ENCODE peak calls at places on chromosomes 5 and 9, in five cellular contexts. One of them, this sample, is unnamed.

GRCh38 chr9:942805-943580 is 33.5 kb upstream of the DMRT3 start:
- DNase-seq in cardiac fibroblast: no peak
- DNase-seq in fibroblast of the aortic adventitia: no peak
- DNase-seq in tibial artery: no peak
- DNase-seq in hepatocyte: no peak
- DNase-seq in this sample: peak

GRCh38 chr9:656918-657583 is 184.4 kb upstream of the DMRT1 start:
- DNase-seq in tibial artery: no peak
- DNase-seq in fibroblast of the aortic adventitia: no peak
- DNase-seq in hepatocyte: no peak
- DNase-seq in cardiac fibroblast: no peak
- DNase-seq in this sample: peak

GRCh38 chr5:77011498-77011897 is 18.7 kb upstream of the AGGF1 start:
- DNase-seq in cardiac fibroblast: no peak
- DNase-seq in hepatocyte: no peak
- DNase-seq in fibroblast of the aortic adventitia: no peak
- DNase-seq in tibial artery: no peak
- DNase-seq in this sample: no peak

GRCh38 chr5:57858905-57859304 is 376.3 kb upstream of the ACTBL2 start:
- DNase-seq in tibial artery: no peak
- DNase-seq in cardiac fibroblast: no peak
- DNase-seq in hepatocyte: no peak
- DNase-seq in fibroblast of the aortic adventitia: no peak
- DNase-seq in this sample: no peak

GRCh38 chr5:178627259-178627598 is 379 bp upstream of the CLK4 start:
- DNase-seq in hepatocyte: no peak
- DNase-seq in cardiac fibroblast: no peak
- DNase-seq in fibroblast of the aortic adventitia: no peak
- DNase-seq in tibial artery: no peak
- DNase-seq in this sample: no peak

GRCh38 chr5:137164536-137164935 is 334.6 kb downstream of the SPOCK1 start:
- DNase-seq in fibroblast of the aortic adventitia: no peak
- DNase-seq in hepatocyte: no peak
- DNase-seq in tibial artery: no peak
- DNase-seq in cardiac fibroblast: no peak
- DNase-seq in this sample: no peak

GRCh38 chr9:92706218-92706940 is 36.4 kb upstream of the IPPK start:
- DNase-seq in hepatocyte: no peak
- DNase-seq in tibial artery: peak
- DNase-seq in fibroblast of the aortic adventitia: no peak
- DNase-seq in cardiac fibroblast: peak
- DNase-seq in this sample: peak

GRCh38 chr5:16522096-16522495 is 56.5 kb upstream of the ZNF622 start:
- DNase-seq in fibroblast of the aortic adventitia: no peak
- DNase-seq in tibial artery: no peak
- DNase-seq in cardiac fibroblast: no peak
- DNase-seq in hepatocyte: peak
- DNase-seq in this sample: no peak

GRCh38 chr5:74241751-74242140 is 398.8 kb downstream of the ENC1 start:
- DNase-seq in hepatocyte: peak
- DNase-seq in fibroblast of the aortic adventitia: peak
- DNase-seq in cardiac fibroblast: peak
- DNase-seq in tibial artery: no peak
- DNase-seq in this sample: peak

GRCh38 chr5:71782771-71783770 is 64.0 kb downstream of the CARTPT start:
- DNase-seq in cardiac fibroblast: peak
- DNase-seq in hepatocyte: peak
- DNase-seq in fibroblast of the aortic adventitia: peak
- DNase-seq in tibial artery: peak
- DNase-seq in this sample: peak

GRCh38 chr5:91293131-91293530 is 90.0 kb downstream of the ARRDC3 start:
- DNase-seq in tibial artery: no peak
- DNase-seq in cardiac fibroblast: no peak
- DNase-seq in fibroblast of the aortic adventitia: peak
- DNase-seq in hepatocyte: no peak
- DNase-seq in this sample: no peak

GRCh38 chr9:2043243-2043642 is 28.1 kb downstream of the SMARCA2 start:
- DNase-seq in hepatocyte: no peak
- DNase-seq in tibial artery: no peak
- DNase-seq in cardiac fibroblast: no peak
- DNase-seq in fibroblast of the aortic adventitia: no peak
- DNase-seq in this sample: no peak

GRCh38 chr5:176538505-176538806 is 1.3 kb upstream of the RNF44 start:
- DNase-seq in fibroblast of the aortic adventitia: no peak
- DNase-seq in hepatocyte: peak
- DNase-seq in cardiac fibroblast: no peak
- DNase-seq in tibial artery: no peak
- DNase-seq in this sample: no peak
- H3K4me3 ChIP-seq in fibroblast of the aortic adventitia: no peak
- H3K4me3 ChIP-seq in hepatocyte: no peak
- H3K4me3 ChIP-seq in cardiac fibroblast: no peak
- H3K4me3 ChIP-seq in tibial artery: peak
- H3K4me3 ChIP-seq in this sample: no peak

DNA sequence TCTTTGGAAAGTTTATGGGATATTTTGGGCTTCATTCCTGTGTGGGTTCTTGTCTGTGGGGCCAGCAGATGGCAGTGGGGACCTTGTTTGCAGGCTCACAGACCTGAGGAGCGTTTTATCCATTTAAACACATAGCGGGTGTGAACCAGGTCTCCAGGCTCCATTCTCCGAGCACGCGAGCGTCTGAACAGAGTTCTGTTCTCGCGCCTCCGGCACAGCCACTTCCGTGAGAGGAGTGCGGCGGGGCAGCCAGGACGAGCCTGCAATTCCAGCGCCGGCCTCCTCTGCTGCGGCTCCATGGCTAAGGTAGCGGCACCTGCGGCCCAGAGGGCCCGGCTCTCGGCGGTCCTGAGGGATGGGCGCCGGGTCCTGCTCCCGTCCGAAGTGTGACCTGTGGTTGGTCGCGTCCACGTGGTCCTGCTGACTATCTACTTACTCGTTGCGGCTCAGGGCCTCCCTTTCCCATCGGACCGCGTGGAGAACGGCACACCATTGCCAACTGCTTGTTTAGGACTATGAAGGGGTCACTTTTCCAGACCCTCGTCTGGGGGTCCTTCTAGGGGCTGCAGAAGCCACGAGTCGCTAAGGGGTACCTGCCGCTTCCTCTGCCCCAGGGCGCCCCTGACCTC is 7.3 kb downstream of the NRARP start:
- DNase-seq in cardiac fibroblast: peak
- DNase-seq in fibroblast of the aortic adventitia: peak
- DNase-seq in tibial artery: no peak
- DNase-seq in hepatocyte: peak
- DNase-seq in this sample: no peak
- TF ChIP-seq CTCF in cardiac fibroblast: no peak
- TF ChIP-seq CTCF in fibroblast of the aortic adventitia: peak
- TF ChIP-seq CTCF in tibial artery: no peak
- TF ChIP-seq CTCF in hepatocyte: peak
- TF ChIP-seq CTCF in this sample: peak

DNA sequence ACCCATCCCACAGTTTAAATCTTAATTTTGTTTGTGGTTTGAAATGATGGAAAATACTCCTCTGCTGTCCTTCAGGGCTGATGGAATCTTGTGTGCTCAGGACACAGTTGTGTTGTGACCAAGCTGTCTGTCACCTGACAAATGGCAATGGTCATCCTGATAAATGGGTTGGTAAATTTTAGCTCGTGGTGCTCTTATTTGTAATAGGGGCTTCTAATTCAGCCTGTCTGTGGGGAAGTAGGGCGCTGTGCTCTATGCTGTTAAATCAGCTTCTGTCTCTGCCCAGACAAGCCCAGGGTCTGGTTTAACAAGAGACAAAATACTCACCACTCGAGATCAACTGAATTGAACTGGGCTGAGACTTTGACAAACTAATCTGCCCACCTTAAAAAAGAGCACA is 4.5 kb downstream of the LRRTM2 start:
- DNase-seq in hepatocyte: no peak
- DNase-seq in tibial artery: no peak
- DNase-seq in cardiac fibroblast: no peak
- DNase-seq in fibroblast of the aortic adventitia: no peak
- DNase-seq in this sample: peak
- H3K4me3 ChIP-seq in hepatocyte: no peak
- H3K4me3 ChIP-seq in tibial artery: no peak
- H3K4me3 ChIP-seq in cardiac fibroblast: no peak
- H3K4me3 ChIP-seq in fibroblast of the aortic adventitia: peak
- H3K4me3 ChIP-seq in this sample: no peak

GRCh38 chr9:123107639-123108285 is 74.3 kb downstream of the GPR21 start:
- DNase-seq in tibial artery: no peak
- DNase-seq in cardiac fibroblast: no peak
- DNase-seq in hepatocyte: no peak
- DNase-seq in fibroblast of the aortic adventitia: no peak
- DNase-seq in this sample: no peak
- TF ChIP-seq CTCF in tibial artery: no peak
- TF ChIP-seq CTCF in cardiac fibroblast: no peak
- TF ChIP-seq CTCF in hepatocyte: no peak
- TF ChIP-seq CTCF in fibroblast of the aortic adventitia: no peak
- TF ChIP-seq CTCF in this sample: no peak

DNA sequence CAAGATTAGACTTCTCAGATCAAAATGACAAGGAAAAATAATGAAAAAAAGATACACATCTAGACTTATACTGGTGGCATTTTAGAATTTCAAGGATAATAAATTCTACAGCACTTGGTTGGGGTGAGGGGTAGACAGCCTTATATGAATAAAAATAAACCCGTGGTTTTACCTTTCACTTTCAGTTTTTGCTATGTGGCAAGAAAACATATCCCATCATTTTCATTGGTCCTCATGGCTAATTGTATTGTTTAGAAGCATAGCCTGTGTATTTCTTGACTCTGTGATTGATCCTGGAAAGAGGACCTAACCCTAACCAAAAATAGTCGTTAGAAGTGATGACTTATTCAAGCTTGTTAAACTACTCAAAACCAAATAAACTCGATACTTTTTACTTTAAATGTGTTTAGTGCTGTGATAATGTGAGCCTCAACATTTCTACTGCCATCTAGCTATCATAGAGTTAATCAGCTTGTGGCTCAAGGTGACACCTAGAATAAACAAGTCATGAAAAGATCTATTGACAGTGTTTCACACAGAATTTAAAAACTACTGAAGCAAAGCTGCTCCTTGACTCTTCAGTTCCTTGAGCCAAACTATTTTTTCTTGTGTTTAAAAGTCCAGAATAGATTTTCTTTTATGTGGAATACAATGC is 153.3 kb upstream of the IZUMO3 start:
- DNase-seq in tibial artery: no peak
- DNase-seq in fibroblast of the aortic adventitia: no peak
- DNase-seq in cardiac fibroblast: no peak
- DNase-seq in hepatocyte: no peak
- DNase-seq in this sample: no peak
- H3K4me3 ChIP-seq in tibial artery: peak
- H3K4me3 ChIP-seq in fibroblast of the aortic adventitia: no peak
- H3K4me3 ChIP-seq in cardiac fibroblast: no peak
- H3K4me3 ChIP-seq in hepatocyte: no peak
- H3K4me3 ChIP-seq in this sample: no peak

GRCh38 chr5:142170254-142170953 is 61.8 kb downstream of the NDFIP1 start:
- DNase-seq in tibial artery: no peak
- DNase-seq in fibroblast of the aortic adventitia: no peak
- DNase-seq in hepatocyte: no peak
- DNase-seq in cardiac fibroblast: no peak
- DNase-seq in this sample: peak

GRCh38 chr5:142168365-142168764 is 59.8 kb downstream of the NDFIP1 start:
- DNase-seq in tibial artery: no peak
- DNase-seq in fibroblast of the aortic adventitia: no peak
- DNase-seq in hepatocyte: no peak
- DNase-seq in cardiac fibroblast: no peak
- DNase-seq in this sample: no peak

GRCh38 chr5:142166754-142167153 is 58.2 kb downstream of the NDFIP1 start:
- DNase-seq in fibroblast of the aortic adventitia: no peak
- DNase-seq in cardiac fibroblast: no peak
- DNase-seq in hepatocyte: no peak
- DNase-seq in tibial artery: no peak
- DNase-seq in this sample: no peak

GRCh38 chr5:142164315-142164714 is 55.7 kb downstream of the NDFIP1 start:
- DNase-seq in tibial artery: no peak
- DNase-seq in cardiac fibroblast: no peak
- DNase-seq in fibroblast of the aortic adventitia: no peak
- DNase-seq in hepatocyte: no peak
- DNase-seq in this sample: no peak

GRCh38 chr5:142167458-142167857 is 58.9 kb downstream of the NDFIP1 start:
- DNase-seq in fibroblast of the aortic adventitia: no peak
- DNase-seq in hepatocyte: no peak
- DNase-seq in tibial artery: no peak
- DNase-seq in cardiac fibroblast: no peak
- DNase-seq in this sample: no peak
- TF ChIP-seq CTCF in fibroblast of the aortic adventitia: no peak
- TF ChIP-seq CTCF in hepatocyte: no peak
- TF ChIP-seq CTCF in tibial artery: no peak
- TF ChIP-seq CTCF in cardiac fibroblast: peak
- TF ChIP-seq CTCF in this sample: peak

GRCh38 chr9:134882204-134882785 is 1.7 kb downstream of the FCN2 start:
- DNase-seq in hepatocyte: no peak
- DNase-seq in cardiac fibroblast: no peak
- DNase-seq in fibroblast of the aortic adventitia: no peak
- DNase-seq in tibial artery: no peak
- DNase-seq in this sample: no peak
- H3K4me3 ChIP-seq in hepatocyte: no peak
- H3K4me3 ChIP-seq in cardiac fibroblast: no peak
- H3K4me3 ChIP-seq in fibroblast of the aortic adventitia: no peak
- H3K4me3 ChIP-seq in tibial artery: no peak
- H3K4me3 ChIP-seq in this sample: no peak

GRCh38 chr9:129875181-129875611 is 39.9 kb downstream of the USP20 start:
- DNase-seq in tibial artery: no peak
- DNase-seq in fibroblast of the aortic adventitia: no peak
- DNase-seq in hepatocyte: no peak
- DNase-seq in cardiac fibroblast: no peak
- DNase-seq in this sample: no peak
- TF ChIP-seq CTCF in tibial artery: no peak
- TF ChIP-seq CTCF in fibroblast of the aortic adventitia: no peak
- TF ChIP-seq CTCF in hepatocyte: no peak
- TF ChIP-seq CTCF in cardiac fibroblast: peak
- TF ChIP-seq CTCF in this sample: peak

DNA sequence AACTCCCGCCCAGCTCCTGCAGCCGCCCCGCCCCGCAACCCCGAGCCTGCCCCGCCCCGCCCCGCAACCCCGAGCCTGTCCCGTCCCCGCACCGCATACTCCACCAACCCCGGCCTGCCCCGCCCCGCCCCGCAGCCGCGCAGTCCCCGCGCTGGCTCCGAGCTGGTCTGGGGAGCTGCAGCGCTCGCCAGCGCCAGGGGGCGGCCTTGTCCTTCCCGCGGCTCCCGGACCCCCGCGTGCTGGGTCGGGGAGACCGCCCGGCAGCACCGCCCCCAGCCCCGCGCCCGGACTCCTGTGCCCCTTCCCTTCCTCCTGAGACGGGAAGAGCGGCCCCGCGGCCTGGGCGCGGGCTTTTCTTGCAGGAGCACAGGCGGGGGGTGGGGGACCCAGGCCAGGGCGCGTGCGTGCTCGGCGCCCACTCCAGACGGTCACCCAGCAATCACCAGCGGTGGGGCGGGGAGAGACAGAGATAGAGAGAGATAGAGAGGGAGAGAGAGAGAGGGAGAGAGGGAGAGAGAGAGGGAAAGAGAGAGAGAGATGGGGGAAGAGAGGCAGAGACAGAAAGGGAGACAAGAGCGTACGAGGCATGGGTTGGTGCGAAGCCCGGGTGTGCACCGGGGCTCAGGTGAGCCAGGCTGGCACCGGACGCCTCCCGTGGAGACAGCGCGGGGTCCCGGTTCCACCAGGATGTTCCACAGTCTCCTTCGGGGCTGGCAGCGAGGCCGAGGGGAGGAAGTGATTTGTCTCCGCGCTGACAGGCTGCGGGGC is 14.7 kb upstream of the TMEM250 start:
- DNase-seq in hepatocyte: peak
- DNase-seq in fibroblast of the aortic adventitia: no peak
- DNase-seq in tibial artery: no peak
- DNase-seq in cardiac fibroblast: no peak
- DNase-seq in this sample: no peak
- H3K4me3 ChIP-seq in hepatocyte: peak
- H3K4me3 ChIP-seq in fibroblast of the aortic adventitia: peak
- H3K4me3 ChIP-seq in tibial artery: peak
- H3K4me3 ChIP-seq in cardiac fibroblast: peak
- H3K4me3 ChIP-seq in this sample: no peak

GRCh38 chr5:176700239-176700847 is 53.1 kb downstream of the TSPAN17 start:
- DNase-seq in cardiac fibroblast: peak
- DNase-seq in fibroblast of the aortic adventitia: no peak
- DNase-seq in hepatocyte: no peak
- DNase-seq in tibial artery: no peak
- DNase-seq in this sample: peak
- TF ChIP-seq CTCF in cardiac fibroblast: peak
- TF ChIP-seq CTCF in fibroblast of the aortic adventitia: no peak
- TF ChIP-seq CTCF in hepatocyte: peak
- TF ChIP-seq CTCF in tibial artery: no peak
- TF ChIP-seq CTCF in this sample: peak

This sample was measured in bronchial epithelial cell.